ENCODE peak calls at places on chromosomes 11 and 22, in five cellular contexts. One of them, this sample, is unnamed.

GRCh38 chr11:134412508-134413333 is 679 bp upstream of the B3GAT1 start:
- DNase-seq in GM12865: no peak
- DNase-seq in MV-4-11: no peak
- DNase-seq in T1000: no peak
- DNase-seq in suprapubic skin: no peak
- DNase-seq in this sample: no peak

GRCh38 chr11:35500744-35501143 is 24.7 kb downstream of the PAMR1 start:
- DNase-seq in T1000: no peak
- DNase-seq in MV-4-11: no peak
- DNase-seq in GM12865: no peak
- DNase-seq in suprapubic skin: no peak
- DNase-seq in this sample: no peak

GRCh38 chr11:1992111-1992510 is 5.5 kb downstream of the H19 start:
- DNase-seq in T1000: no peak
- DNase-seq in GM12865: no peak
- DNase-seq in MV-4-11: no peak
- DNase-seq in suprapubic skin: no peak
- DNase-seq in this sample: no peak

GRCh38 chr22:49962751-49963646 is 2.4 kb downstream of the PIM3 start:
- DNase-seq in GM12865: no peak
- DNase-seq in MV-4-11: no peak
- DNase-seq in suprapubic skin: peak; percentile 80
- DNase-seq in T1000: no peak
- DNase-seq in this sample: no peak

GRCh38 chr22:42964994-42965699 is 49.8 kb downstream of the PACSIN2 start:
- DNase-seq in T1000: no peak
- DNase-seq in suprapubic skin: no peak
- DNase-seq in MV-4-11: peak; percentile 47
- DNase-seq in GM12865: no peak
- DNase-seq in this sample: no peak

GRCh38 chr11:46489668-46490560 is 98.3 kb upstream of the CHRM4 start:
- DNase-seq in MV-4-11: peak; percentile 32
- DNase-seq in suprapubic skin: no peak
- DNase-seq in T1000: no peak
- DNase-seq in GM12865: peak; percentile 74
- DNase-seq in this sample: peak; percentile 26

GRCh38 chr11:74011360-74012071 is 2.6 kb upstream of the UCP3 start:
- DNase-seq in GM12865: peak; percentile 86
- DNase-seq in suprapubic skin: no peak
- DNase-seq in MV-4-11: no peak
- DNase-seq in T1000: no peak
- DNase-seq in this sample: peak; percentile 55

GRCh38 chr11:66326261-66327111 is 9.6 kb upstream of the CD248 start:
- DNase-seq in suprapubic skin: no peak
- DNase-seq in MV-4-11: no peak
- DNase-seq in T1000: peak; percentile 57
- DNase-seq in GM12865: no peak
- DNase-seq in this sample: peak; percentile 78

GRCh38 chr11:110219011-110219785 is 77.2 kb downstream of the RDX start:
- DNase-seq in T1000: no peak
- DNase-seq in suprapubic skin: no peak
- DNase-seq in MV-4-11: no peak
- DNase-seq in GM12865: no peak
- DNase-seq in this sample: no peak

GRCh38 chr22:45101828-45102227 is 61.9 kb upstream of the NUP50 start:
- DNase-seq in GM12865: peak; percentile 73
- DNase-seq in T1000: no peak
- DNase-seq in suprapubic skin: no peak
- DNase-seq in MV-4-11: peak; percentile 77
- DNase-seq in this sample: peak; percentile 47

GRCh38 chr11:114228401-114229061 is 67.7 kb upstream of the NNMT start:
- DNase-seq in T1000: no peak
- DNase-seq in suprapubic skin: no peak
- DNase-seq in MV-4-11: no peak
- DNase-seq in GM12865: no peak
- DNase-seq in this sample: no peak

GRCh38 chr11:113213549-113213948 is 100.8 kb upstream of the TTC12 start:
- DNase-seq in suprapubic skin: no peak
- DNase-seq in MV-4-11: no peak
- DNase-seq in GM12865: no peak
- DNase-seq in T1000: no peak
- DNase-seq in this sample: no peak

GRCh38 chr11:87092159-87092558 is 54.4 kb downstream of the TMEM135 start:
- DNase-seq in T1000: no peak
- DNase-seq in GM12865: no peak
- DNase-seq in MV-4-11: no peak
- DNase-seq in suprapubic skin: no peak
- DNase-seq in this sample: no peak

GRCh38 chr11:34345012-34345804 is 12.6 kb downstream of the ABTB2 start:
- DNase-seq in MV-4-11: peak; percentile 68
- DNase-seq in GM12865: no peak
- DNase-seq in suprapubic skin: no peak
- DNase-seq in T1000: peak; percentile 65
- DNase-seq in this sample: no peak

GRCh38 chr11:20973959-20974358 is 304.6 kb downstream of the NELL1 start:
- DNase-seq in T1000: no peak
- DNase-seq in GM12865: no peak
- DNase-seq in MV-4-11: no peak
- DNase-seq in suprapubic skin: no peak
- DNase-seq in this sample: no peak

GRCh38 chr11:3684787-3685186 is 13.6 kb upstream of the CHRNA10 start:
- DNase-seq in suprapubic skin: no peak
- DNase-seq in T1000: no peak
- DNase-seq in MV-4-11: no peak
- DNase-seq in GM12865: no peak
- DNase-seq in this sample: no peak

GRCh38 chr11:131737357-131737756 is 366.9 kb downstream of the NTM start:
- DNase-seq in GM12865: no peak
- DNase-seq in T1000: no peak
- DNase-seq in MV-4-11: peak; percentile 0
- DNase-seq in suprapubic skin: no peak
- DNase-seq in this sample: no peak

GRCh38 chr11:1057806-1058205 is 16.9 kb upstream of the MUC2 start:
- DNase-seq in GM12865: no peak
- DNase-seq in MV-4-11: no peak
- DNase-seq in suprapubic skin: no peak
- DNase-seq in T1000: no peak
- DNase-seq in this sample: no peak

GRCh38 chr22:19809741-19810140 is 44.9 kb downstream of the GNB1L start:
- DNase-seq in GM12865: no peak
- DNase-seq in suprapubic skin: no peak
- DNase-seq in MV-4-11: no peak
- DNase-seq in T1000: no peak
- DNase-seq in this sample: no peak

GRCh38 chr11:125193158-125193557 is 28.6 kb downstream of the PKNOX2 start:
- DNase-seq in T1000: no peak
- DNase-seq in GM12865: no peak
- DNase-seq in MV-4-11: no peak
- DNase-seq in suprapubic skin: no peak
- DNase-seq in this sample: no peak

GRCh38 chr22:48268771-48269552 is 1506.5 kb downstream of the TBC1D22A start:
- DNase-seq in T1000: no peak
- DNase-seq in GM12865: no peak
- DNase-seq in suprapubic skin: no peak
- DNase-seq in MV-4-11: no peak
- DNase-seq in this sample: no peak

This sample was measured in hepatic stellate cell.